ENCODE peak calls at places on chromosomes 13 and 19, in six cellular contexts. W is AG09309, T is pancreas, R is WTC11, O is tibial artery, X is lower leg skin. U is an unnamed sample.

GRCh38 chr13:101305981-101306411 is 110.3 kb downstream of the NALCN start:
- DNase-seq in W (no peak), T (no peak), R (no peak), O (no peak), X (no peak), U (no peak)

GRCh38 chr13:75219479-75220237 is 262.3 kb downstream of the TBC1D4 start:
- DNase-seq in W (peak), T (peak), R (peak), O (peak), X (peak), U (peak)

GRCh38 chr19:20273376-20273775 is 106.4 kb downstream of the ZNF486 start:
- DNase-seq in W (no peak), T (no peak), R (no peak), O (no peak), X (no peak), U (no peak)

GRCh38 chr13:77779461-77780272 is 82.2 kb downstream of the SLAIN1 start:
- DNase-seq in W (peak), T (no peak), R (no peak), O (no peak), X (peak), U (peak)

GRCh38 chr19:2150794-2151338 is 500 bp downstream of the AP3D1 start:
- DNase-seq in W (no peak), T (peak), R (no peak), O (no peak), X (no peak), U (no peak)

GRCh38 chr13:70080030-70080429 is 27.6 kb upstream of the ATXN8OS start:
- DNase-seq in W (no peak), T (no peak), R (no peak), O (no peak), X (no peak), U (no peak)

GRCh38 chr13:113890758-113891480 is 27.0 kb upstream of the GAS6 start:
- DNase-seq in W (no peak), T (no peak), R (no peak), O (no peak), X (no peak), U (no peak)

GRCh38 chr19:51365211-51366049 is 758 bp downstream of the ETFB start:
- DNase-seq in W (no peak), T (no peak), R (no peak), O (no peak), X (no peak), U (no peak)

GRCh38 chr13:51519839-51520238 is 64.4 kb upstream of the WDFY2 start:
- DNase-seq in W (no peak), T (no peak), R (no peak), O (no peak), X (no peak), U (peak)

GRCh38 chr19:14405758-14406644 is 13.1 kb downstream of the DDX39A start:
- DNase-seq in W (no peak), T (peak), R (peak), O (peak), X (peak), U (peak)

GRCh38 chr13:50229935-50230334 is 214.7 kb downstream of the KCNRG start:
- DNase-seq in W (no peak), T (no peak), R (no peak), O (no peak), X (no peak), U (no peak)

GRCh38 chr13:30026093-30026492 is 175.7 kb upstream of the UBL3 start:
- DNase-seq in W (peak), T (no peak), R (no peak), O (no peak), X (peak), U (no peak)

GRCh38 chr19:30224689-30225606 is 147.2 kb upstream of the ZNF536 start:
- DNase-seq in W (no peak), T (no peak), R (no peak), O (no peak), X (no peak), U (no peak)

GRCh38 chr13:47117268-47117667 is 220.4 kb upstream of the HTR2A start:
- DNase-seq in W (peak), T (no peak), R (no peak), O (no peak), X (no peak), U (peak)

GRCh38 chr13:94333131-94333820 is 146.2 kb downstream of the DCT start:
- DNase-seq in W (no peak), T (no peak), R (no peak), O (no peak), X (no peak), U (no peak)

GRCh38 chr19:1085053-1085658 is 10.0 kb downstream of the POLR2E start:
- DNase-seq in W (no peak), T (no peak), R (no peak), O (no peak), X (no peak), U (no peak)

GRCh38 chr19:28543244-28543776 is 669.6 kb downstream of the UQCRFS1 start:
- DNase-seq in W (no peak), T (no peak), R (no peak), O (no peak), X (no peak), U (no peak)

GRCh38 chr19:19341026-19341425 is 20.4 kb downstream of the MAU2 start:
- DNase-seq in W (no peak), T (peak), R (no peak), O (no peak), X (no peak), U (no peak)

GRCh38 chr13:97339989-97340361 is 94.0 kb upstream of the RAP2A start:
- DNase-seq in W (no peak), T (no peak), R (no peak), O (no peak), X (no peak), U (no peak)

GRCh38 chr13:43205421-43205820 is 182.0 kb downstream of the DNAJC15 start:
- DNase-seq in W (no peak), T (no peak), R (no peak), O (no peak), X (no peak), U (no peak)

GRCh38 chr13:98972627-98973026 is 5.2 kb downstream of the DOCK9 start:
- DNase-seq in W (no peak), T (no peak), R (no peak), O (no peak), X (no peak), U (no peak)

GRCh38 chr19:40690050-40690698 is at the start of gene NUMBL:
- DNase-seq in W (no peak), T (no peak), R (no peak), O (no peak), X (no peak), U (no peak)

GRCh38 chr13:41284512-41285288 is 21.3 kb upstream of the MTRF1 start:
- DNase-seq in W (peak), T (no peak), R (no peak), O (no peak), X (no peak), U (peak)

GRCh38 chr19:54309811-54310210 is 3.2 kb downstream of the LILRA5 start:
- DNase-seq in W (no peak), T (no peak), R (no peak), O (no peak), X (no peak), U (no peak)

GRCh38 chr13:50676602-50677001 is 166.9 kb downstream of the DLEU7 start:
- DNase-seq in W (peak), T (no peak), R (no peak), O (no peak), X (no peak), U (no peak)

GRCh38 chr19:21474671-21475181 is 30.7 kb upstream of the ZNF429 start:
- DNase-seq in W (no peak), T (peak), R (peak), O (peak), X (no peak), U (no peak)

GRCh38 chr13:26601669-26602068 is 44.2 kb downstream of the WASF3 start:
- DNase-seq in W (no peak), T (no peak), R (no peak), O (no peak), X (no peak), U (no peak)
- TF ChIP-seq CTCF in W (peak), T (no peak), R (no peak), O (no peak), X (no peak), U (peak)

GRCh38 chr13:71290963-71291937 is 575.8 kb downstream of the DACH1 start:
- DNase-seq in W (no peak), T (peak), R (no peak), O (no peak), X (peak), U (peak)

GRCh38 chr13:71285700-71286099 is 581.3 kb downstream of the DACH1 start:
- DNase-seq in W (no peak), T (no peak), R (no peak), O (no peak), X (no peak), U (no peak)
- TF ChIP-seq CTCF in W (no peak), T (no peak), R (no peak), O (no peak), X (no peak), U (peak)

DNA sequence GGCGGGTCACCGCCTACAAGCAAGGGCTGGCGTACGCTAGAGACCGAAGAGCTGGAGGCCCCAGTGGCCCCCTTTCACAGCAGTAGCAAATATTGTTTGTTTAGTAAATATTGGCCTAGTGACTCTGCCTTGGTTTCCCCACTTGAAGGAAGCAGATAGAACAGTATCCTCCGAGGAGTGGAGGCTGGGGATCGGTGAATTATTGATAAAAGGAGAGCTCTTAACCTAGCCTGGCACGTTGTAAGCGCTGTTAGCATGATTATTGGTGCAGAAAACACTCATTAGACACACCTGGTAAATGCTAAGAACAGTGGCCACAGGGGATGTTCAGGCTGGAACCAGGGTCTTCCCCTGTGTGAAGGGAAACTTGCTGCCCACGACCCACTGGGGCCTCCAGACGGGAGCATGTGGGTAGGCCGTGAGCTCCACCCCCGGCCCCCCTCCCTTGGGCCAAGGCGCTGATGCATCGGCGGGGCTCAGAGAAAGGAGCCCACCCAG is 2.2 kb downstream of the IER2 start:
- DNase-seq in W (no peak), T (no peak), R (no peak), O (no peak), X (no peak), U (no peak)
- TF ChIP-seq CTCF in W (no peak), T (no peak), R (no peak), O (no peak), X (no peak), U (no peak)

GRCh38 chr19:3324405-3324856 is 42.0 kb upstream of the NFIC start:
- DNase-seq in W (no peak), T (peak), R (peak), O (no peak), X (no peak), U (no peak)
- TF ChIP-seq CTCF in W (peak), T (peak), R (peak), O (peak), X (no peak), U (peak)

U was measured in AG09319.